ENCODE peak calls at places on chromosomes 2 and 18, in seven cellular contexts. N is CD4-positive, alpha-beta T cell; X is A549; K is heart left ventricle; M is Peyer's patch; H is transverse colon; J is fibroblast of pulmonary artery. A is an unnamed sample.

GRCh38 chr18:60038731-60039130 is 138.9 kb downstream of the PMAIP1 start:
- DNase-seq in X (no peak), M (no peak), H (no peak), N (no peak), K (no peak), J (no peak), A (no peak)

GRCh38 chr2:240149943-240150784 is 9.7 kb upstream of the OTOS start:
- DNase-seq in M (no peak), X (peak; percentile 47), H (no peak), K (no peak), J (peak; percentile 35), N (no peak), A (no peak)

GRCh38 chr2:220002699-220003098 is 375.3 kb downstream of the SLC4A3 start:
- DNase-seq in J (no peak), H (no peak), K (no peak), N (no peak), M (no peak), X (no peak), A (no peak)

GRCh38 chr18:36203360-36203895 is 16.1 kb downstream of the MOCOS start:
- DNase-seq in X (no peak), H (no peak), M (peak; percentile 19), J (no peak), N (no peak), K (no peak), A (no peak)

GRCh38 chr2:88748005-88748404 is 56.5 kb downstream of the RPIA start:
- DNase-seq in N (no peak), H (peak; percentile 63), M (no peak), X (no peak), J (no peak), K (no peak), A (no peak)

GRCh38 chr2:18118703-18119102 is 240.2 kb downstream of the KCNS3 start:
- DNase-seq in N (no peak), K (no peak), X (no peak), J (no peak), M (no peak), H (no peak), A (no peak)

GRCh38 chr2:30601375-30601774 is 154.3 kb downstream of the LCLAT1 start:
- DNase-seq in K (no peak), M (no peak), H (no peak), X (no peak), J (no peak), N (no peak), A (no peak)

GRCh38 chr2:31125918-31126695 is 12.1 kb downstream of the GALNT14 start:
- DNase-seq in K (no peak), J (no peak), X (peak; percentile 32), H (no peak), N (no peak), M (no peak), A (no peak)

GRCh38 chr2:136060401-136060940 is 57.5 kb downstream of the CXCR4 start:
- DNase-seq in N (no peak), K (no peak), X (no peak), J (no peak), M (no peak), H (no peak), A (no peak)

GRCh38 chr18:35875566-35875965 is 96.9 kb upstream of the RMP24 start:
- DNase-seq in X (no peak), K (no peak), J (no peak), M (no peak), N (no peak), H (no peak), A (no peak)

GRCh38 chr2:59463401-59463800 is 1090.1 kb downstream of the BCL11A start:
- DNase-seq in M (no peak), X (no peak), K (no peak), N (no peak), H (no peak), J (no peak), A (no peak)

GRCh38 chr2:62706721-62707516 is 1.4 kb downstream of the EHBP1 start:
- DNase-seq in M (no peak), H (no peak), N (no peak), K (no peak), X (peak; percentile 21), J (no peak), A (no peak)

GRCh38 chr2:43898134-43898957 is 59.6 kb downstream of the ABCG8 start:
- DNase-seq in X (peak; percentile 76), K (no peak), H (peak; percentile 43), J (no peak), M (peak; percentile 79), N (no peak), A (no peak)

GRCh38 chr2:226427538-226428307 is 371.9 kb downstream of the IRS1 start:
- DNase-seq in M (no peak), J (peak; percentile 81), H (no peak), N (no peak), X (peak; percentile 73), K (no peak), A (no peak)

GRCh38 chr18:42018831-42019230 is 63.8 kb downstream of the PIK3C3 start:
- DNase-seq in H (no peak), K (no peak), M (no peak), X (no peak), J (no peak), N (no peak), A (no peak)

GRCh38 chr2:239930871-239931771 is 94.0 kb downstream of the NDUFA10 start:
- DNase-seq in J (no peak), X (no peak), H (no peak), N (no peak), M (peak; percentile 23), K (peak; percentile 37), A (peak; percentile 34)

GRCh38 chr2:109380502-109381326 is 233.1 kb downstream of the SEPTIN10 start:
- DNase-seq in H (peak; percentile 3), J (no peak), M (peak; percentile 25), K (no peak), N (no peak), X (no peak), A (peak; percentile 22)

GRCh38 chr2:46275995-46276394 is 21.2 kb upstream of the EPAS1 start:
- DNase-seq in N (no peak), K (peak; percentile 87), H (peak; percentile 31), X (no peak), M (peak; percentile 60), J (peak; percentile 52), A (no peak)

GRCh38 chr2:46278952-46279351 is 18.3 kb upstream of the EPAS1 start:
- DNase-seq in M (no peak), H (no peak), N (no peak), X (no peak), J (no peak), K (no peak), A (no peak)

GRCh38 chr2:46277470-46278190 is 19.6 kb upstream of the EPAS1 start:
- DNase-seq in H (no peak), M (no peak), K (peak; percentile 72), N (no peak), X (no peak), J (no peak), A (no peak)

GRCh38 chr2:46273919-46274318 is 23.3 kb upstream of the EPAS1 start:
- DNase-seq in X (peak; percentile 22), K (no peak), N (no peak), M (no peak), J (no peak), H (no peak), A (no peak)

GRCh38 chr2:46276652-46277051 is 20.6 kb upstream of the EPAS1 start:
- DNase-seq in K (no peak), J (peak; percentile 53), H (no peak), N (no peak), M (no peak), X (peak; percentile 36), A (no peak)
- TF ChIP-seq CTCF in K (no peak), J (peak; percentile 47), H (no peak), N (no peak), M (no peak), X (peak; percentile 28), A (no peak)

DNA sequence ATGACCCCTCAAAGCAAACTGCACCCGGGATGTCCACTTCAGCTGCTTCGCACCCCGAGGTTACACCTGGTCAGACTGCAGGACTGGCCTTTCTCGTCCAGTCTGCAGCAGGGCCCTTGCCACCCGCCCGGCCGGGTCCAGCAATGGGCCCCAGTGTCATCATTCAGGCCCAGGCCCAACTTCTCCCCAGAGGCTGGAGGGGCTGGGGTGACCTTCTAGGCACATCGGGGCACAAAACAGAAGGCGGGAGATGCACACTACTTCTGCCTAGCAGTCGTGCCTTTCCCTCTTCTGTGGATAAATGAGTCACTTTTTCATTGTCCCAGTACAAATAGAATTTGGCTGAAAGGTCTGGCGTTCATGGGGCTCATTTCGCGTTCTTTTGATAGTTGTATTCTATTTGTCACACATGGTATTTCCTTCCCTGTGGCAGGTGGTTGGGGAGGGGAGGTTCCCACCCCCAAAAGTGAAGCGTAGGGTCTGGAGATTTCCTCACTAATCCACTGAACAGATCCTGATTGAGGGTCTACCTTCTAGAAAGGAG is 56.9 kb upstream of the ID2 start:
- DNase-seq in H (no peak), J (no peak), X (peak; percentile 63), M (peak; percentile 41), N (no peak), K (no peak), A (no peak)
- TF ChIP-seq CTCF in H (no peak), J (no peak), X (no peak), M (no peak), N (no peak), K (no peak), A (no peak)

DNA sequence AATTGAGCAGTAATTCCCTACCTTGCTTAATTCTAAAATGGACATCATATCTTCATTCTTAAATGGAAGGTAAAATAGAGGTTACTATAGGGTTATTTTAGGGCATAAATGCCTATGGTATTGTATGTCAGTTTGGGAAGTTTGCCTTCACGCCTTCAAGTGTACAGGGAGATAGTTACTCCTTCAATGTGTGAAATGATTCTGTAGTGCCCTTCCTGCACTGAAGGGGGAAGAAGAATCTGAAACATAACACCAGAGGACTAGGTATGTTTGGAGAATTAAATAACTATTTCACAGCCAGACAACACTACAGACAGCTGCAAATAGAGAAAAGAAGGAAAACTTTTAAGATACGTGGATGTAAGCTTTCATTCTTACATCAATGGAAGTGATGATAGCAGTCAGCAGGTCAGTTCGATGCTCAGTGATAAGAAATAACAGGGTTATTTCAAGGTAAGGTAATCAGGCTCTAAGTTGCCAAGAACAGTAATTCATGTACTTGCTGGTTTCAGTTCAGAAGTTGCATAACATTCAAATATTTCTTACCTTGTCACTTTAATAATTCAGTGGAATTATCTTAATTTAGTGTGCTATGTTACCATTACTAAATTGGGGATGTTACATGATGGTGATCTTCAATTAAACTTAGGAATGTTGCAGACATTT is 4.0 kb downstream of the PKP4 start:
- DNase-seq in X (no peak), K (no peak), N (no peak), H (no peak), J (no peak), M (no peak), A (no peak)
- TF ChIP-seq CTCF in X (no peak), K (no peak), N (no peak), H (no peak), J (peak; percentile 26), M (no peak), A (no peak)

GRCh38 chr2:6924101-6924917 is 7.1 kb downstream of the RNF144A start:
- DNase-seq in N (no peak), J (no peak), M (no peak), X (no peak), K (no peak), H (no peak), A (no peak)

GRCh38 chr2:6919912-6920905 is 3.0 kb downstream of the RNF144A start:
- DNase-seq in M (no peak), H (no peak), K (no peak), N (no peak), J (no peak), X (no peak), A (no peak)

GRCh38 chr2:6921321-6921922 is 4.2 kb downstream of the RNF144A start:
- DNase-seq in J (no peak), H (no peak), M (no peak), N (no peak), X (no peak), K (no peak), A (no peak)

GRCh38 chr2:6923319-6923718 is 6.1 kb downstream of the RNF144A start:
- DNase-seq in J (no peak), X (no peak), K (no peak), H (no peak), N (no peak), M (no peak), A (no peak)

GRCh38 chr2:6922201-6922656 is 5.0 kb downstream of the RNF144A start:
- DNase-seq in M (no peak), J (no peak), H (no peak), N (no peak), K (no peak), X (peak; percentile 18), A (no peak)
- TF ChIP-seq CTCF in M (no peak), J (no peak), H (no peak), N (no peak), K (no peak), X (no peak), A (no peak)